ENCODE peak calls at places on chromosomes 13 and 19, in five cellular contexts. T is HepG2, Y is NT2/D1, J is HEK293T, P is GM12878. X is an unnamed sample.
A peak's percentile ranks its signal among the peaks of the same experiment; 100 is the strongest.

GRCh38 chr19:16571283-16571682 is 932 bp downstream of the SLC35E1 start:
- DNase-seq in T (peak; percentile 10), Y (no peak), J (no peak), P (no peak), X (no peak)

GRCh38 chr19:4732680-4733114 is 9.1 kb upstream of the DPP9 start:
- DNase-seq in T (peak; percentile 63), Y (peak; percentile 47), J (peak; percentile 74), P (no peak), X (no peak)

GRCh38 chr13:106696719-106697118 is 128.8 kb upstream of the ARGLU1 start:
- DNase-seq in T (no peak), Y (no peak), J (no peak), P (no peak), X (no peak)

GRCh38 chr19:19329199-19329598 is 8.6 kb downstream of the MAU2 start:
- DNase-seq in T (no peak), Y (no peak), J (no peak), P (no peak), X (no peak)

GRCh38 chr19:51681286-51681956 is 11.7 kb upstream of the SPACA6 start:
- DNase-seq in T (no peak), Y (no peak), J (no peak), P (no peak), X (no peak)

GRCh38 chr19:29415507-29415906 is 110.3 kb upstream of the VSTM2B start:
- DNase-seq in T (no peak), Y (no peak), J (no peak), P (no peak), X (no peak)

GRCh38 chr19:37932985-37933953 is 26.3 kb downstream of the SIPA1L3 start:
- DNase-seq in T (peak; percentile 38), Y (no peak), J (no peak), P (no peak), X (no peak)

GRCh38 chr13:75687145-75687763 is 51.1 kb downstream of the LMO7 start:
- DNase-seq in T (peak; percentile 46), Y (no peak), J (peak; percentile 62), P (no peak), X (no peak)

GRCh38 chr13:73598021-73598712 is 536.0 kb downstream of the KLF12 start:
- DNase-seq in T (no peak), Y (no peak), J (no peak), P (no peak), X (no peak)

GRCh38 chr13:73601708-73602107 is 532.5 kb downstream of the KLF12 start:
- DNase-seq in T (no peak), Y (no peak), J (no peak), P (no peak), X (no peak)

GRCh38 chr13:73603646-73604045 is 530.6 kb downstream of the KLF12 start:
- DNase-seq in T (no peak), Y (no peak), J (no peak), P (no peak), X (no peak)

GRCh38 chr13:73599232-73600128 is 534.7 kb downstream of the KLF12 start:
- DNase-seq in T (no peak), Y (no peak), J (no peak), P (no peak), X (no peak)

GRCh38 chr13:73602295-73602694 is 531.9 kb downstream of the KLF12 start:
- DNase-seq in T (peak; percentile 4), Y (no peak), J (no peak), P (no peak), X (no peak)
- TF ChIP-seq SUZ12 in T (no peak), Y (no peak), J (no peak), P (no peak), X (no peak)

DNA sequence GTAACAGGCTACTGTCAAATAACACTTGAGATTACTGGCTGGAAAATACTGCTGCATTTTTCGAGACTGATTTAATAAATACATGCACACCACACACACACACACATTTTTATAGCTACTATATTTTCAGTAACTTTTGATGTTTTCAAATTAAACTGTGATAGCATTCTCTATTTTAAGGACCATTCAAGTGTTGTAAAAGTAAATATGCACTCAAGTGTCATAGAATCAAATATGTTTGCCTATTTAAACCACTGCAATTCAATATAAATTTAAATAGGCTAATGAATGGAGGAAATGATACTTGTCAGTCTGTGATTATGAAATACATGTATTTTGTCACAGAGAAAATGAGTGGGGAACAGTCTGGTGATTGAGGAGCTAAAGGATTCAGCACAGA is 86.7 kb upstream of the TUBA3C start:
- DNase-seq in T (no peak), Y (no peak), J (no peak), P (no peak), X (no peak)
- TF ChIP-seq SUZ12 in T (no peak), Y (no peak), J (no peak), P (no peak), X (no peak)

DNA sequence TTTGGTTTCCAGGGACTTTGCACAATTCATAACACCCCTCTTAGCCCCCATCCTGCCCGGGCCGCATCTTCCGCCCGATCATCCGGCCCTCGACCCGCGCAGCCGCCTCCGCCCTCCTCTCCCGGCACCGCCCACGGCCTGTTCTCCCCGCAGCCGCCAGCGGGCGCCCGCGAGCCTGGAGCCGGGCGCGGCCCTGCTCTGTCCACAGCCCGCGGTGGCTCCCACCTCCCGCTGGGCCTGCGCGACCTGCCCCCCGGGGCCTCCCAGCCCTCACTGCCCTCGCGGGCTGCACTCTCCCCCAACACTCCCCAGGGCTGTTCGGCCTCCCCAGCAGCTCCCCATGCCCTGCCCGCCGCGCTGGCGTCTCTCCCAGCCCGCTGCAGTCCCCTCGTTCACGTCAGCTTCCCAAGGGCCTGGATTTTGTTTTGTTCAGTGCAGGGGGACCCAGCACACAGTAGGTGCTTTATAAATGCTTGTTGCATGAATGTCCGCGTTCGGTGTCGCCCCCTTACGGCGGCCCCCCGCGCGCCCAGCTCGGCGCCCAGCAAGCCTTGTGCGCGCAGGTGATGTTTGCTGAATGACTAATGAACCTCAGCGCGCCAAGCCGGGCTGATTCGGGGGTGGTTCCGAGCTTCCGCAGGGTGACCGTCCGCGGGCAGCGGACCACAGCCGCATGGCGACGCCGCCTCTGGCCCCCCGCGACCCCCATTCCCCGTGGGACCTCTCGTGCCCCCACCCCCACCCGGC is 4.6 kb upstream of the APC2 start:
- DNase-seq in T (peak; percentile 37), Y (no peak), J (peak; percentile 81), P (no peak), X (no peak)
- TF ChIP-seq SUZ12 in T (no peak), Y (no peak), J (no peak), P (no peak), X (no peak)

GRCh38 chr19:14185158-14185557 is 20.8 kb downstream of the ADGRL1 start:
- DNase-seq in T (no peak), Y (no peak), J (no peak), P (no peak), X (no peak)

GRCh38 chr19:14177496-14178074 is 28.4 kb downstream of the ADGRL1 start:
- DNase-seq in T (no peak), Y (no peak), J (no peak), P (no peak), X (no peak)

GRCh38 chr19:14183741-14184395 is 22.1 kb downstream of the ADGRL1 start:
- DNase-seq in T (no peak), Y (no peak), J (no peak), P (no peak), X (no peak)

GRCh38 chr19:14181906-14182305 is 24.1 kb downstream of the ADGRL1 start:
- DNase-seq in T (no peak), Y (no peak), J (no peak), P (no peak), X (no peak)

DNA sequence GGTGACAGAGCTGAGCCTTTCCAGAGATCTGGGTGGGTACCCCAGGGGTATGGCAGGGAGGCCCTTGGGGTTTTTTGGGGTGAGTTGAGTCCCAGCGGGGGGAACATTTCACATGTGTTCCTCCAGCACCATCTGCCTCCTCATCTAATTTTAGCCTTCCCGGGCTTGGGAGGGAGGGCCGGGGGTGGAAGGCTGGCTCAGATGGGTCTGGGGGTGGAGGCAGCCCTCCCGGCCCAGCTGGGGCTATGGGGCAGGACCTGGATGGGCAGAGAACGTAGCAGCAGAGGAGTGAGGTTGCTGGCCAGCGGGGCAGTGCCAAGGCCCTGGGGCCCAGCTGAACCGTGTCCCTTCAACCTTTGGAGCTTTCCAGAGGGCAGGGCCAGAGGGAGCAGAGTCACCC is 23.5 kb downstream of the ADGRL1 start:
- DNase-seq in T (no peak), Y (no peak), J (no peak), P (no peak), X (no peak)
- TF ChIP-seq SUZ12 in T (no peak), Y (no peak), J (no peak), P (no peak), X (no peak)

GRCh38 chr13:102049853-102050252 is 352.0 kb downstream of the FGF14 start:
- DNase-seq in T (no peak), Y (no peak), J (no peak), P (no peak), X (no peak)

DNA sequence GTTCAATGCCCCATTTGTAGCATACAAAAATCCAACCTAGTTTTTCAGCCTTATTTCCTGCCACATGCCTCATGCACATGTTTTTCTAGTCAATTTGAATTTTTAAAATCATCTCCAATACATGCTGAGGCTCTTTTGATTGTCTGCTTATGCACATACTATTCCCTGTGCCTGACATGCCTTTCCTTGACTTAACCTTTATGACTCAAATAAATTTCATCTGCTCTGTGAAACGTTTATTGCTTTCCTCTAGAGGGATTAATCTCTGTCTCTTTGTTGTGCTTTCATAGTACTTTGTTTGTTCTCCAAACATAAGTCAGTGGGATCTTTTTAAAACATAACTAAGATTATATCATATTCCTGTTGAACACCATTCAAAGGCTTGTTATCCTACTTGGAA is 346.7 kb downstream of the FGF14 start:
- DNase-seq in T (no peak), Y (no peak), J (no peak), P (no peak), X (no peak)
- TF ChIP-seq SUZ12 in T (no peak), Y (no peak), J (no peak), P (no peak), X (no peak)

GRCh38 chr13:40221460-40222201 is 444.8 kb downstream of the FOXO1 start:
- DNase-seq in T (peak; percentile 41), Y (no peak), J (no peak), P (no peak), X (no peak)
- TF ChIP-seq SUZ12 in T (no peak), Y (no peak), J (no peak), P (no peak), X (no peak)

GRCh38 chr19:49114630-49115363 is 627 bp downstream of the LIN7B start:
- DNase-seq in T (peak; percentile 46), Y (no peak), J (peak; percentile 47), P (no peak), X (no peak)
- TF ChIP-seq SUZ12 in T (peak; percentile 17), Y (no peak), J (no peak), P (no peak), X (no peak)

GRCh38 chr13:72255908-72256307 is 388.9 kb upstream of the DACH1 start:
- DNase-seq in T (peak; percentile 9), Y (peak; percentile 64), J (peak; percentile 84), P (no peak), X (peak; percentile 52)
- TF ChIP-seq SUZ12 in T (no peak), Y (no peak), J (no peak), P (no peak), X (no peak)

DNA sequence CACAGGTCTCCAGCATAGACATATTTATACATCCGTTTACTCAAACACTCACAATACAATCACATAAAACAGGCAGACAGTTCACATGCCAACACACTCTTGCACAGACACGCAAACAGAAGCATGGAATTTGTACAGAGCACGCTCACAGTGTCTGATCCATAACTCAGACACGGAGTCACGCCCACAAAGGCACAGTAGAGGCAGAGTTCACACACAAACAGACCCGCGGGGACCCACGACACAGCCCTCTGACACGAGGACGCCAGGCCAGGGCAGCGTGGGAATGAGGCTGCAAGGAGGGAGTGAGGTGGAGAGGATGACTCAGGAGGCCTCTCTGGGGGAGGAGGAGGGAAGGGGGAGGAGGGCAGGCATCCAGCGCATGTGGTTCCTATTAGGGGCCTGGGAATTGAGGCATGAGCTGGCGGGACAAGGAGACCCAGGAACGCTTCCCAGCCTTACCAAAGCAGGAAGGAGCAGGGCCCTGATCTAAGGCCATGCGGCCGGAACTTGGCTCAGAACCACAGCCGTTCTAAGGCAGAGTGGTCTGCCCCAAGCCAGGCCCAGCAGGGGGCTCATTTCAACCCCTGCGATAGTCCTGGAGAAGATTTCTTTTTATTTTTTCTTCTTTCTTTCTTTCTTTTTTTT is 9.1 kb upstream of the OLFM2 start:
- DNase-seq in T (peak; percentile 10), Y (peak; percentile 50), J (peak; percentile 36), P (no peak), X (no peak)
- TF ChIP-seq SUZ12 in T (no peak), Y (no peak), J (no peak), P (no peak), X (no peak)